ENCODE peak calls at places on chromosomes 4 and X, in five cellular contexts. A is stomach, E is NCI-H2081, B is fibroblast of pulmonary artery, T is upper lobe of right lung. M is an unnamed sample.
A peak's percentile ranks its signal among the peaks of the same experiment; 100 is the strongest.

GRCh38 chr4:147960971-147961370 is 229.1 kb downstream of the ARHGAP10 start:
- DNase-seq in A (no peak), E (no peak), B (no peak), T (no peak), M (no peak)

GRCh38 chr4:60683357-60683756 is 516.8 kb upstream of the ADGRL3 start:
- DNase-seq in A (no peak), E (no peak), B (peak; percentile 43), T (no peak), M (no peak)

GRCh38 chrX:32530802-32531403 is 680.4 kb downstream of the DMD start:
- DNase-seq in A (no peak), E (peak; percentile 64), B (peak; percentile 56), T (no peak), M (no peak)

GRCh38 chrX:99798951-99799350 is 611.1 kb downstream of the PCDH19 start:
- DNase-seq in A (no peak), E (no peak), B (no peak), T (no peak), M (no peak)

GRCh38 chr4:45324381-45325111 is 598.2 kb upstream of the GNPDA2 start:
- DNase-seq in A (no peak), E (no peak), B (no peak), T (no peak), M (no peak)

GRCh38 chr4:179615704-179616103 is 2173.5 kb upstream of the AGA start:
- DNase-seq in A (no peak), E (no peak), B (no peak), T (no peak), M (no peak)

GRCh38 chr4:173410106-173410505 is 11.2 kb upstream of the SCRG1 start:
- DNase-seq in A (no peak), E (no peak), B (no peak), T (no peak), M (no peak)

GRCh38 chr4:125676156-125676555 is 361.4 kb downstream of the FAT4 start:
- DNase-seq in A (no peak), E (no peak), B (no peak), T (no peak), M (no peak)

GRCh38 chr4:109444182-109444844 is 10.7 kb downstream of the SEC24B start:
- DNase-seq in A (no peak), E (no peak), B (no peak), T (no peak), M (peak; percentile 28)

GRCh38 chr4:101594588-101594987 is 195.9 kb upstream of the BANK1 start:
- DNase-seq in A (no peak), E (no peak), B (no peak), T (no peak), M (no peak)

GRCh38 chr4:10106421-10107039 is 10.1 kb downstream of the WDR1 start:
- DNase-seq in A (peak; percentile 54), E (no peak), B (peak; percentile 94), T (no peak), M (no peak)

GRCh38 chr4:88320174-88320779 is 35.9 kb upstream of the PPM1K start:
- DNase-seq in A (no peak), E (no peak), B (no peak), T (no peak), M (peak; percentile 24)

GRCh38 chr4:148355442-148356123 is 86.6 kb downstream of the NR3C2 start:
- DNase-seq in A (no peak), E (no peak), B (no peak), T (no peak), M (no peak)

GRCh38 chr4:16608123-16608522 is 290.3 kb downstream of the LDB2 start:
- DNase-seq in A (no peak), E (no peak), B (peak; percentile 39), T (no peak), M (no peak)

GRCh38 chrX:81280148-81280547 is 78.2 kb downstream of the SH3BGRL start:
- DNase-seq in A (no peak), E (no peak), B (no peak), T (no peak), M (no peak)

GRCh38 chr4:69649207-69649606 is 3.8 kb downstream of the UGT2A1 start:
- DNase-seq in A (no peak), E (no peak), B (no peak), T (no peak), M (no peak)

GRCh38 chrX:112766774-112767173 is 73.9 kb downstream of the AMOT start:
- DNase-seq in A (no peak), E (no peak), B (no peak), T (no peak), M (no peak)

GRCh38 chr4:1047976-1048780 is 36.8 kb downstream of the FGFRL1 start:
- DNase-seq in A (no peak), E (no peak), B (no peak), T (peak; percentile 63), M (no peak)

GRCh38 chrX:3026074-3026588 is 15.1 kb upstream of the ARSF start:
- DNase-seq in A (no peak), E (no peak), B (no peak), T (no peak), M (no peak)

GRCh38 chr4:73869130-73870055 is at the start of gene CXCL1:
- DNase-seq in A (peak; percentile 50), E (no peak), B (peak; percentile 73), T (peak; percentile 76), M (peak; percentile 22)

GRCh38 chrX:39506131-39506530 is 591.6 kb downstream of the BCOR start:
- DNase-seq in A (no peak), E (no peak), B (no peak), T (no peak), M (no peak)

GRCh38 chr4:176309046-176309445 is 10.7 kb upstream of the SPCS3 start:
- DNase-seq in A (no peak), E (no peak), B (no peak), T (no peak), M (peak; percentile 50)

GRCh38 chr4:57074753-57075152 is 35.4 kb downstream of the IGFBP7 start:
- DNase-seq in A (no peak), E (no peak), B (peak; percentile 79), T (no peak), M (no peak)

GRCh38 chr4:104591505-104591904 is 96.8 kb upstream of the CXXC4 start:
- DNase-seq in A (no peak), E (peak; percentile 97), B (peak; percentile 6), T (no peak), M (no peak)

GRCh38 chr4:113540859-113541258 is 220.7 kb downstream of the CAMK2D start:
- DNase-seq in A (no peak), E (no peak), B (peak; percentile 71), T (no peak), M (no peak)

GRCh38 chrX:16963216-16963615 is 16.8 kb downstream of the REPS2 start:
- DNase-seq in A (no peak), E (no peak), B (peak; percentile 80), T (no peak), M (no peak)

GRCh38 chr4:144716778-144717177 is 70.8 kb downstream of the HHIP start:
- DNase-seq in A (no peak), E (no peak), B (no peak), T (no peak), M (no peak)

GRCh38 chrX:9857575-9857974 is 71.3 kb downstream of the SHROOM2 start:
- DNase-seq in A (no peak), E (no peak), B (no peak), T (no peak), M (no peak)

GRCh38 chr4:166165829-166166420 is 292.9 kb downstream of the TLL1 start:
- DNase-seq in A (no peak), E (peak; percentile 87), B (peak; percentile 92), T (no peak), M (peak; percentile 36)

GRCh38 chr4:168995537-168996295 is 14.3 kb downstream of the CBR4 start:
- DNase-seq in A (no peak), E (no peak), B (peak; percentile 44), T (no peak), M (no peak)

GRCh38 chrX:68746988-68747387 is 81.8 kb upstream of the EFNB1 start:
- DNase-seq in A (peak; percentile 11), E (no peak), B (no peak), T (no peak), M (no peak)

GRCh38 chr4:184473515-184474260 is 662 bp downstream of the IRF2 start:
- DNase-seq in A (peak; percentile 44), E (peak; percentile 25), B (peak; percentile 37), T (peak; percentile 79), M (peak; percentile 61)

GRCh38 chr4:55866290-55866907 is 13.0 kb downstream of the EXOC1 start:
- DNase-seq in A (no peak), E (no peak), B (peak; percentile 94), T (no peak), M (peak; percentile 20)

M was measured in GM13976.